ENCODE peak calls at places on chromosomes 11 and 22, in five cellular contexts. L, C, M, E and J are unnamed samples.

GRCh38 chr11:11998091-11998781 is 10.2 kb downstream of the DKK3 start:
- DNase-seq in M (peak; percentile 91), C (no peak), L (no peak), E (no peak), J (peak; percentile 73)

GRCh38 chr11:32391965-32392553 is 43.3 kb downstream of the WT1 start:
- DNase-seq in M (no peak), L (no peak), E (no peak), C (no peak), J (no peak)

GRCh38 chr22:37100589-37101127 is 8.9 kb downstream of the TMPRSS6 start:
- DNase-seq in E (no peak), L (no peak), M (no peak), C (no peak), J (no peak)

GRCh38 chr22:50059185-50059880 is 1.2 kb upstream of the TTLL8 start:
- DNase-seq in L (no peak), C (no peak), M (peak; percentile 58), E (no peak), J (peak; percentile 4)

GRCh38 chr11:123753110-123753509 is 1.2 kb downstream of the OR6X1 start:
- DNase-seq in M (no peak), C (no peak), L (no peak), E (no peak), J (no peak)

GRCh38 chr22:33302049-33302545 is 243.9 kb upstream of the SYN3 start:
- DNase-seq in L (peak; percentile 88), C (peak; percentile 78), E (peak; percentile 87), M (peak; percentile 62), J (peak; percentile 4)

GRCh38 chr11:31995525-31996123 is 95.2 kb upstream of the RCN1 start:
- DNase-seq in L (no peak), M (peak; percentile 11), E (no peak), C (no peak), J (no peak)

GRCh38 chr22:23709107-23709506 is 18.3 kb downstream of the RGL4 start:
- DNase-seq in M (peak; percentile 81), L (no peak), C (no peak), E (no peak), J (peak; percentile 31)

GRCh38 chr22:37971475-37972434 is 12.6 kb downstream of the SOX10 start:
- DNase-seq in C (no peak), E (no peak), M (no peak), L (no peak), J (no peak)

GRCh38 chr22:30575011-30575671 is 676 bp upstream of the GAL3ST1 start:
- DNase-seq in L (peak; percentile 75), M (peak; percentile 54), C (peak; percentile 78), E (no peak), J (no peak)

GRCh38 chr11:15615412-15616096 is 500.8 kb downstream of the INSC start:
- DNase-seq in M (no peak), C (no peak), L (no peak), E (no peak), J (no peak)

GRCh38 chr11:36306888-36307287 is 10.8 kb downstream of the PRR5L start:
- DNase-seq in M (peak; percentile 64), L (no peak), E (no peak), C (no peak), J (no peak)

GRCh38 chr11:3043315-3043871 is 13.8 kb downstream of the CARS1 start:
- DNase-seq in E (peak; percentile 94), M (peak; percentile 60), C (peak; percentile 90), L (peak; percentile 78), J (no peak)

DNA sequence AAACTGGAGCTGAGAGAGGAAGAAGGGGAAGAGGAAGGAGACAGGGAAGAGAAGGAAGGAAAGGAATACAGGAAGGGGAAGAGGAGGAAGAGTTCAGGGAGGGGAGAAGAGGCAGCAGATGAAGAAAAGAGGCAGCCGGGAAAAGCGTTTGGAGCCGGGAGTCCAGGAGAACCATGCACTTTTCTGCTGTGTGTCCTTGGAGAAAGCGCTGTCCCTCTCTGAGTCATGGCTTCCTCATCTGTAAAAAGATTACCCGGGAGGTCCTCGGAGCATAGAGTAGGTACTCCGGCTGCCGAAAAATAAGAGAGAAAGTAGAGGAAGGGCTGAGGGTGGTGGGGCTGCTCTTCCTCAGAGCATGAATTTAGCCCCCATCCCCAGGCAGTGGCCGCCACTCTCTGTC is 226.9 kb downstream of the MN1 start:
- DNase-seq in C (no peak), M (no peak), L (no peak), E (no peak), J (no peak)
- TF ChIP-seq CTCF in C (no peak), M (no peak), L (no peak), E (no peak), J (no peak)

GRCh38 chr22:45082795-45083194 is 73.0 kb upstream of the PHF21B start:
- DNase-seq in M (peak; percentile 26), E (no peak), L (no peak), C (no peak), J (no peak)

GRCh38 chr22:45077826-45078334 is 68.1 kb upstream of the PHF21B start:
- DNase-seq in M (no peak), E (no peak), C (no peak), L (no peak), J (no peak)

GRCh38 chr22:45072322-45072903 is 62.6 kb upstream of the PHF21B start:
- DNase-seq in L (no peak), E (no peak), C (no peak), M (peak; percentile 89), J (peak; percentile 20)

GRCh38 chr22:45073064-45073463 is 63.3 kb upstream of the PHF21B start:
- DNase-seq in M (no peak), E (no peak), L (no peak), C (no peak), J (no peak)

DNA sequence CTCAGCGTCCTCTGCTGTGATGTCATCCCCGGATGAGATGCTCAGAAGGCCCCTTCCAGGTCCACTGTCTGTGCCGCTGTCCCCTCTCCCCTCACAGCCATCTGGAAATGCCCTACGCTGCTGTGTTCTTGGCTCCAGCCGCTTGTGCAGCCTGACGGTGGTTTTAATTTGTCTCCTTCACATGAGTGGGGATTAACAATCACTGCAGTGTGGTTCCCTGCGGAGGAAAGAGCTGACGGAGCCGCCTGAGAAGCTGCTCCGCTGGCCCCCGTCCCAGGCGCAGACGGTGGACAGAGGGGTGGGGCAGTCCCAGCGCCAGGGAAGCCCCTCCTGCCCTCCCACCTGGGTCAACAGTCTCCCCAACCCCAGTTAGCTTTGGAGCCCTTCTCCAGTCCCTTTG is 67.5 kb upstream of the PHF21B start:
- DNase-seq in L (no peak), M (no peak), E (no peak), C (no peak), J (no peak)
- TF ChIP-seq CTCF in L (no peak), M (no peak), E (no peak), C (no peak), J (no peak)

GRCh38 chr11:67248653-67249052 is 17.6 kb upstream of the GRK2 start:
- DNase-seq in E (no peak), M (peak; percentile 79), L (no peak), C (no peak), J (no peak)
- TF ChIP-seq CTCF in E (no peak), M (no peak), L (no peak), C (no peak), J (no peak)

DNA sequence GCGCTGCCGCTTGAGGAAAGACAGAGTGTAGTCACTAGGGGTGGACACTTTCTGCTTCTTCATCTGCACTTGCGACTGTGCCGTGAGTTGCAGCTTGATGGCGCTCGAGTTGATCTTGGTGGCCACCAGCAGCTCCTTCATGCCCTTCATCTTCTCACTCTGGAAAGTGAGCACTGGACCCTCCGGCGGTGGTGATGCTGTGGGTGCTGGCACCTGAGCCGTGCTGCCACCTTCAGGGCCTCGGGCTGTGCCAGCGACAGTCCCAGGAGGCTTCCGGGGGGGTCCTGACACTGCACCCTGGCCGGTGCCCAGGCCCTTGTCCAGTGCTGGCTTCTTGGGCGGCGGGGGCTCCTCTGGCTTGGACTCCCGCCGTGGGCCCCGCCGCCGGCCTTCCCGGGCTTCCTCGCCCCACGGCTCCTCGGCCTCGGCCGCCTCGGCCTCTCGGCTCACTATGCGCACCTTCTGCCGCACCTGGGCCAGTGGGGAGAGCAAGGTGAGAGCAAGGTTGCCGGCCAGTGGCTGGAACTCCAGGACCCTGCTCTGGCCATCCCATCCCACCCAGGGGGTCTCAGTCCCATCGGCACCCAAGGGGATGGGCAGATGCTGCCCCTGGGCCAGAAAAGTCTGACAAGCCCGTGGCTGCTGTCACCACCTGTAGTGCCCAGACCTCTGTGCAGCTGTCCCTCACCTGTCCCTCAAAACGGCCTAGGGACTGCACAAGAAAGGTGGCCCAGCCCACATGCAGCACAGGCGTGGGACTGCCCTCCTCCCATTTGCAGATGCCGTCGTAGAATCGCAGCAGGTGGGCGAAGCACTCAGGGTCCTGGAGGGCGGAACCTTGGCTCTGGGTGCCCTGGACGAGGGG is 1.6 kb upstream of the MAP4K2 start:
- DNase-seq in C (no peak), M (peak; percentile 15), E (peak; percentile 68), L (no peak), J (no peak)
- TF ChIP-seq CTCF in C (no peak), M (no peak), E (no peak), L (no peak), J (no peak)

DNA sequence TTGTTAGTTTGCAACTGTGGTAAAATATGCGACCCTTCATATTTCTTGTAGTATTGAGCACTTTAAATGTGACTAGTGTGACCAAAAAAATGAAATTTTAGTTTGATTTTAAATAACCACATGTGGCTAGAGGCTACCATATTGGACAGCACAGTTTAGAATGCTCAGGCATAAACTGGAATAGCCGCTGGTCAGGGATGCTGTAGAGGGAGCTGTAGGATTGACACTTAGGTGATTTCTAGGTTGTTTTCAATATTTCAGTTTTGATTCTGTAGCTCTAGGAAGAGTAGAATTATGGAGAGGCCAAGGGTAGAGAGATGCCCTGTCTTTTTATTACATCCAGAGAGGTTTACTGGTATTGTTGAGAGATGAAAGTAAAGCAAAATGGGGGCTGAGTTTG is 10.8 kb upstream of the VSIG10L2 start:
- DNase-seq in M (no peak), E (no peak), C (no peak), L (no peak), J (no peak)
- TF ChIP-seq CTCF in M (no peak), E (no peak), C (no peak), L (no peak), J (no peak)

GRCh38 chr11:78416285-78417174 is 1.1 kb downstream of the GAB2 start:
- DNase-seq in L (peak; percentile 81), C (peak; percentile 84), M (peak; percentile 92), E (peak; percentile 95), J (peak; percentile 51)

GRCh38 chr11:78417175-78417887 is at the start of gene GAB2:
- DNase-seq in M (no peak), C (peak; percentile 44), L (peak; percentile 51), E (no peak), J (no peak)

GRCh38 chr11:78418584-78419211 is 1.1 kb upstream of the GAB2 start:
- DNase-seq in C (no peak), E (no peak), L (no peak), M (peak; percentile 8), J (no peak)

GRCh38 chr11:78419327-78419726 is 1.7 kb upstream of the GAB2 start:
- DNase-seq in L (peak; percentile 42), E (peak; percentile 86), C (peak; percentile 48), M (peak; percentile 94), J (peak; percentile 79)

DNA sequence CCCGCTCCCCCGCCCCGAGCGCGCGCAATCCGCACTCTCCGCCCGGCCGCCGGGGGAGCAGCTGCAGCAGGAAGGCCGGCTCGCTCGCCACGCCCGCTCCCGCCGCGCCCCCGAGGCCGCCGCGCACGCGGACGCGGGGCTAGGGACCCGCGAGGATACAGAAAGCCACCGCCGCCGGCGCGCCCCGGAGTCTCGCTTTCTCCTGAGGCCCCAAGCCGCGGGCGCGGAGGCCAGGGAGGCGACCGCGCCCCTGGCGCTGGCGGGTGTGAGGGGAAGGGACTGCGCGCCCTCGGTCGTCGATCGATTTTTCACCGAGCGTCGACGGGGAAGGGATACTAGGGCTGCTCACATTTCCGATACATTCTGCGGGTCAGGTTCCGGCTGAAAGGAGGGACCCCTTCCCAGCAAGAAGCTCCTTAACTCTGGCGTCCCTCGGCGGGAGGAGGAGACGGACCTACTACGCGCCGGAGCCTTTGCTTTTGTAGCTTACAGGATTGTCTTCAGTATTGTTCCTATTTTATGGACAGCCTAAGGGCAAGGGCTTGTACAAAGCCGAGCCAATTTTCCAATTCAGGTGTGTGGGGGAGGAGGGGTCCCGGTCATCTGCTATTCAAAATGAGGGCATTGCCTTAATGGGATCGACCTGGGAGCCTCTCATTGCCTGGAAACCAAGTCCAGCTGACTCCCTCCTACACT is 416 bp upstream of the GAB2 start:
- DNase-seq in C (peak; percentile 79), E (peak; percentile 89), M (peak; percentile 93), L (peak; percentile 85), J (no peak)
- TF ChIP-seq CTCF in C (no peak), E (no peak), M (no peak), L (peak; percentile 37), J (peak; percentile 6)